ENCODE peak calls at places on chromosome 16, in seven cellular contexts. L is NCI-H774, W is substantia nigra, P is glutamatergic neuron, I is MCF 10A, O is anterior cingulate cortex, F is IMR-90. X is an unnamed sample.

GRCh38 chr16:75086281-75086680 is 30.3 kb downstream of the LDHD start:
- DNase-seq in L (no peak), W (no peak), P (no peak), I (peak), O (no peak), F (no peak), X (no peak)

GRCh38 chr16:25580071-25580470 is 111.7 kb upstream of the HS3ST4 start:
- DNase-seq in L (no peak), W (no peak), P (peak), I (no peak), O (no peak), F (no peak), X (no peak)

GRCh38 chr16:2174396-2175131 is 19.0 kb downstream of the TRAF7 start:
- DNase-seq in L (no peak), W (no peak), P (no peak), I (no peak), O (no peak), F (no peak), X (no peak)

GRCh38 chr16:69404275-69404805 is 18.5 kb upstream of the TERF2 start:
- DNase-seq in L (no peak), W (peak), P (no peak), I (peak), O (no peak), F (peak), X (no peak)

GRCh38 chr16:84175351-84176081 is 11.3 kb downstream of the TAF1C start:
- DNase-seq in L (peak), W (no peak), P (peak), I (peak), O (no peak), F (peak), X (no peak)

GRCh38 chr16:12531937-12532336 is 271.8 kb downstream of the CPPED1 start:
- DNase-seq in L (no peak), W (no peak), P (no peak), I (no peak), O (no peak), F (peak), X (no peak)

GRCh38 chr16:11205754-11206459 is 50.1 kb downstream of the SOCS1 start:
- DNase-seq in L (no peak), W (no peak), P (peak), I (no peak), O (no peak), F (peak), X (no peak)

GRCh38 chr16:60091479-60091878 is 1357.4 kb upstream of the GOT2 start:
- DNase-seq in L (no peak), W (no peak), P (no peak), I (no peak), O (no peak), F (no peak), X (no peak)

GRCh38 chr16:23577493-23577892 is 18.6 kb downstream of the NDUFAB1 start:
- DNase-seq in L (no peak), W (no peak), P (no peak), I (no peak), O (no peak), F (no peak), X (no peak)

GRCh38 chr16:69840975-69841374 is 78.8 kb downstream of the WWP2 start:
- DNase-seq in L (no peak), W (no peak), P (no peak), I (no peak), O (no peak), F (no peak), X (no peak)

GRCh38 chr16:79182618-79183017 is 417.9 kb downstream of the MAF start:
- DNase-seq in L (no peak), W (no peak), P (no peak), I (peak), O (no peak), F (no peak), X (no peak)

GRCh38 chr16:81831722-81832126 is 52.6 kb downstream of the PLCG2 start:
- DNase-seq in L (no peak), W (peak), P (no peak), I (no peak), O (no peak), F (no peak), X (peak)

GRCh38 chr16:79370736-79371135 is 229.8 kb downstream of the MAF start:
- DNase-seq in L (no peak), W (no peak), P (no peak), I (no peak), O (no peak), F (no peak), X (no peak)

GRCh38 chr16:1712791-1713261 is 6.8 kb downstream of the MAPK8IP3 start:
- DNase-seq in L (no peak), W (no peak), P (no peak), I (no peak), O (no peak), F (peak), X (no peak)

GRCh38 chr16:81610144-81610842 is 165.7 kb downstream of the CMIP start:
- DNase-seq in L (no peak), W (peak), P (no peak), I (peak), O (no peak), F (peak), X (peak)

GRCh38 chr16:88790312-88791150 is 5.5 kb upstream of the PIEZO1 start:
- DNase-seq in L (no peak), W (peak), P (no peak), I (no peak), O (no peak), F (peak), X (peak)

GRCh38 chr16:61128545-61129323 is 907.5 kb downstream of the CDH8 start:
- DNase-seq in L (no peak), W (no peak), P (peak), I (no peak), O (no peak), F (no peak), X (no peak)

GRCh38 chr16:62516001-62516400 is 479.8 kb upstream of the CDH8 start:
- DNase-seq in L (no peak), W (no peak), P (no peak), I (no peak), O (no peak), F (no peak), X (no peak)

GRCh38 chr16:80622007-80622406 is 81.2 kb downstream of the DYNLRB2 start:
- DNase-seq in L (no peak), W (no peak), P (no peak), I (no peak), O (no peak), F (no peak), X (no peak)

GRCh38 chr16:12187939-12188673 is 211.6 kb downstream of the SNX29 start:
- DNase-seq in L (no peak), W (no peak), P (no peak), I (no peak), O (no peak), F (no peak), X (no peak)

GRCh38 chr16:1959269-1960039 is at the start of gene NDUFB10:
- DNase-seq in L (peak), W (peak), P (peak), I (peak), O (peak), F (peak), X (peak)

GRCh38 chr16:49596119-49596518 is 222.5 kb downstream of the C16orf78 start:
- DNase-seq in L (no peak), W (no peak), P (no peak), I (no peak), O (no peak), F (peak), X (no peak)

GRCh38 chr16:17194190-17194780 is 276.5 kb downstream of the XYLT1 start:
- DNase-seq in L (peak), W (peak), P (peak), I (no peak), O (no peak), F (peak), X (peak)

GRCh38 chr16:51759329-51759728 is 608.3 kb upstream of the SALL1 start:
- DNase-seq in L (peak), W (no peak), P (no peak), I (no peak), O (no peak), F (no peak), X (no peak)

GRCh38 chr16:81646561-81646960 is 132.5 kb upstream of the PLCG2 start:
- DNase-seq in L (no peak), W (no peak), P (no peak), I (peak), O (no peak), F (peak), X (no peak)

GRCh38 chr16:89257281-89257731 is 39.8 kb downstream of the ZNF778 start:
- DNase-seq in L (no peak), W (no peak), P (peak), I (no peak), O (no peak), F (no peak), X (no peak)

GRCh38 chr16:3607634-3608033 is 3.8 kb downstream of the SLX4 start:
- DNase-seq in L (no peak), W (no peak), P (no peak), I (no peak), O (no peak), F (no peak), X (no peak)

GRCh38 chr16:67942510-67943255 is 1.2 kb downstream of the LCAT start:
- DNase-seq in L (no peak), W (no peak), P (no peak), I (no peak), O (no peak), F (no peak), X (no peak)

GRCh38 chr16:81142864-81143263 is 46.7 kb upstream of the GCSH start:
- DNase-seq in L (no peak), W (no peak), P (no peak), I (no peak), O (no peak), F (no peak), X (no peak)

GRCh38 chr16:22296225-22297113 is 740 bp upstream of the POLR3E start:
- DNase-seq in L (peak), W (no peak), P (no peak), I (peak), O (no peak), F (no peak), X (no peak)

GRCh38 chr16:11481987-11482386 is 104.7 kb downstream of the LITAF start:
- DNase-seq in L (no peak), W (no peak), P (no peak), I (no peak), O (no peak), F (peak), X (no peak)

GRCh38 chr16:9033125-9033830 is 58.2 kb upstream of the HAPSTR1 start:
- DNase-seq in L (no peak), W (peak), P (peak), I (peak), O (no peak), F (peak), X (no peak)

GRCh38 chr16:80285089-80285488 is 255.7 kb upstream of the DYNLRB2 start:
- DNase-seq in L (no peak), W (no peak), P (no peak), I (peak), O (no peak), F (peak), X (no peak)

GRCh38 chr16:51636913-51637743 is 486.1 kb upstream of the SALL1 start:
- DNase-seq in L (no peak), W (no peak), P (no peak), I (peak), O (no peak), F (no peak), X (no peak)

X was measured in C1 segment of cervical spinal cord.